ENCODE peak calls at places on chromosomes 6 and 20, in eight cellular contexts. L is posterior vena cava, U is cardiac fibroblast, F is T follicular helper cell, P is fibroblast of pulmonary artery, D is Ammon's horn, G is pancreas, Y is epithelial cell of esophagus. O is an unnamed sample.

GRCh38 chr20:841568-842546 is 8.3 kb downstream of the FAM110A start:
- DNase-seq in G (peak; percentile 50), U (no peak), D (no peak), P (no peak), L (peak; percentile 76), F (no peak), Y (peak; percentile 71), O (peak; percentile 80)

GRCh38 chr6:54072708-54073313 is 38.4 kb upstream of the MLIP start:
- DNase-seq in Y (no peak), F (no peak), L (no peak), D (peak; percentile 0), U (no peak), G (no peak), P (no peak), O (no peak)

GRCh38 chr6:116011520-116011919 is 49.2 kb downstream of the FRK start:
- DNase-seq in L (no peak), Y (peak; percentile 91), G (no peak), F (no peak), D (no peak), P (no peak), U (no peak), O (no peak)

GRCh38 chr6:17341117-17341805 is 52.1 kb upstream of the CAP2 start:
- DNase-seq in P (no peak), D (no peak), G (no peak), L (no peak), U (no peak), Y (peak; percentile 79), F (no peak), O (no peak)

GRCh38 chr6:65289491-65289890 is 417.5 kb downstream of the EYS start:
- DNase-seq in G (no peak), Y (peak; percentile 2), F (no peak), L (no peak), U (peak; percentile 4), D (no peak), P (peak; percentile 61), O (no peak)

GRCh38 chr6:150711584-150712501 is 112.2 kb downstream of the PLEKHG1 start:
- DNase-seq in L (no peak), G (no peak), P (peak; percentile 19), Y (peak; percentile 37), F (no peak), D (peak; percentile 60), U (no peak), O (peak; percentile 44)

GRCh38 chr6:3228791-3229565 is 1.5 kb upstream of the TUBB2B start:
- DNase-seq in Y (no peak), P (no peak), U (no peak), F (peak; percentile 26), G (no peak), L (no peak), D (no peak), O (no peak)

GRCh38 chr20:17645010-17645409 is 37.0 kb downstream of the RRBP1 start:
- DNase-seq in G (no peak), F (no peak), P (no peak), L (peak; percentile 69), U (no peak), Y (no peak), D (no peak), O (no peak)

GRCh38 chr20:34952676-34953075 is 2.9 kb downstream of the GSS start:
- DNase-seq in D (no peak), L (no peak), F (no peak), G (no peak), Y (no peak), U (no peak), P (peak; percentile 37), O (no peak)

GRCh38 chr20:61797971-61798411 is 267.7 kb downstream of the TAF4 start:
- DNase-seq in D (no peak), U (no peak), F (no peak), P (no peak), G (no peak), Y (no peak), L (no peak), O (no peak)

GRCh38 chr6:108942556-108943492 is 94.6 kb downstream of the ARMC2 start:
- DNase-seq in F (peak; percentile 39), U (no peak), Y (no peak), P (no peak), D (no peak), G (no peak), L (no peak), O (no peak)

GRCh38 chr20:19368351-19368750 is 155.9 kb downstream of the SLC24A3 start:
- DNase-seq in D (peak; percentile 70), Y (no peak), F (no peak), G (no peak), P (no peak), U (no peak), L (no peak), O (no peak)

GRCh38 chr6:166456360-166457156 is 73.8 kb upstream of the MPC1 start:
- DNase-seq in D (peak; percentile 49), F (no peak), G (no peak), Y (peak; percentile 23), P (peak; percentile 47), L (no peak), U (no peak), O (peak; percentile 49)

GRCh38 chr20:22807045-22807444 is 222.7 kb upstream of the FOXA2 start:
- DNase-seq in L (no peak), Y (peak; percentile 57), P (no peak), G (no peak), F (no peak), D (no peak), U (no peak), O (no peak)

GRCh38 chr6:146357578-146358340 is 185.9 kb upstream of the RAB32 start:
- DNase-seq in Y (peak; percentile 87), P (peak; percentile 87), L (no peak), U (peak; percentile 94), G (no peak), D (no peak), F (no peak), O (no peak)

GRCh38 chr6:41531591-41532582 is 14.3 kb upstream of the FOXP4 start:
- DNase-seq in D (peak; percentile 40), L (no peak), G (no peak), P (peak; percentile 35), Y (no peak), U (peak; percentile 55), F (no peak), O (peak; percentile 68)

GRCh38 chr6:109008061-109008460 is 86.6 kb downstream of the SESN1 start:
- DNase-seq in Y (no peak), U (no peak), F (no peak), L (no peak), G (no peak), P (no peak), D (no peak), O (no peak)

GRCh38 chr6:36491378-36491965 is 48.7 kb downstream of the KCTD20 start:
- DNase-seq in L (no peak), U (peak; percentile 12), D (no peak), G (no peak), Y (no peak), F (no peak), P (peak; percentile 18), O (no peak)

GRCh38 chr6:138012682-138013081 is 94.5 kb downstream of the PERP start:
- DNase-seq in P (no peak), L (no peak), F (no peak), D (no peak), U (no peak), G (no peak), Y (peak; percentile 79), O (no peak)

GRCh38 chr20:5719861-5720401 is 30.3 kb upstream of the SHLD1 start:
- DNase-seq in G (no peak), U (peak; percentile 67), F (no peak), Y (peak; percentile 49), L (no peak), P (peak; percentile 65), D (no peak), O (no peak)

GRCh38 chr6:157314705-157315321 is 8.5 kb downstream of the TMEM242 start:
- DNase-seq in G (no peak), F (no peak), U (peak; percentile 84), P (peak; percentile 88), Y (peak; percentile 76), L (no peak), D (peak; percentile 82), O (no peak)

GRCh38 chr6:149843051-149843633 is 21.0 kb downstream of the LRP11 start:
- DNase-seq in F (no peak), G (no peak), Y (no peak), U (no peak), L (no peak), P (no peak), D (no peak), O (no peak)

GRCh38 chr20:50874758-50875665 is 56.2 kb downstream of the ADNP start:
- DNase-seq in F (no peak), P (no peak), U (no peak), D (no peak), L (peak; percentile 45), G (no peak), Y (no peak), O (no peak)

GRCh38 chr20:1396702-1397101 is 3.8 kb upstream of the FKBP1A start:
- DNase-seq in U (no peak), F (no peak), P (no peak), L (no peak), Y (no peak), D (no peak), G (no peak), O (no peak)

GRCh38 chr20:13147071-13147961 is 73.8 kb upstream of the ISM1 start:
- DNase-seq in F (no peak), P (no peak), U (no peak), D (no peak), Y (no peak), G (no peak), L (no peak), O (peak; percentile 25)

GRCh38 chr6:31702819-31703716 is at the start of gene ABHD16A:
- DNase-seq in L (peak; percentile 100), D (peak; percentile 99), U (peak; percentile 99), Y (peak; percentile 99), G (peak; percentile 98), F (peak; percentile 94), P (peak; percentile 99), O (peak; percentile 100)

GRCh38 chr6:109760208-109760607 is 69.1 kb downstream of the FIG4 start:
- DNase-seq in U (peak; percentile 28), F (no peak), G (no peak), L (no peak), D (no peak), P (no peak), Y (peak; percentile 27), O (no peak)

GRCh38 chr6:144214622-144215401 is 64.5 kb downstream of the STX11 start:
- DNase-seq in Y (no peak), F (no peak), G (no peak), D (no peak), L (peak; percentile 85), P (no peak), U (no peak), O (no peak)

GRCh38 chr20:22371843-22372242 is 212.5 kb downstream of the FOXA2 start:
- DNase-seq in U (no peak), F (no peak), P (no peak), L (no peak), Y (no peak), D (no peak), G (no peak), O (no peak)

GRCh38 chr20:48260370-48260769 is 475.1 kb upstream of the SULF2 start:
- DNase-seq in F (no peak), L (no peak), P (no peak), G (no peak), D (peak; percentile 29), U (no peak), Y (no peak), O (no peak)

O was measured in upper lobe of left lung.